ENCODE peak calls at places on chromosomes 3 and 15, in four cellular contexts. One of them, this sample, is unnamed.

GRCh38 chr3:16079519-16079918 is 95.0 kb upstream of the GALNT15 start:
- DNase-seq in ascending aorta: no peak
- DNase-seq in stimulated activated CD4-positive, alpha-beta T cell treated with anti-CD3 and anti-CD28 coated beads, Interleukin-4, amount 100 ng/mL, for 48 hours: no peak
- DNase-seq in sigmoid colon: no peak
- DNase-seq in this sample: no peak

GRCh38 chr3:32177702-32178198 is 60.7 kb upstream of the CMTM8 start:
- DNase-seq in stimulated activated CD4-positive, alpha-beta T cell treated with anti-CD3 and anti-CD28 coated beads, Interleukin-4, amount 100 ng/mL, for 48 hours: peak
- DNase-seq in sigmoid colon: no peak
- DNase-seq in ascending aorta: no peak
- DNase-seq in this sample: no peak

GRCh38 chr3:16377847-16378302 is 112.9 kb downstream of the OXNAD1 start:
- DNase-seq in stimulated activated CD4-positive, alpha-beta T cell treated with anti-CD3 and anti-CD28 coated beads, Interleukin-4, amount 100 ng/mL, for 48 hours: no peak
- DNase-seq in sigmoid colon: no peak
- DNase-seq in ascending aorta: no peak
- DNase-seq in this sample: no peak

GRCh38 chr3:170697803-170698350 is 112.0 kb upstream of the SLC7A14 start:
- DNase-seq in stimulated activated CD4-positive, alpha-beta T cell treated with anti-CD3 and anti-CD28 coated beads, Interleukin-4, amount 100 ng/mL, for 48 hours: no peak
- DNase-seq in ascending aorta: no peak
- DNase-seq in sigmoid colon: no peak
- DNase-seq in this sample: no peak

GRCh38 chr3:134072881-134073582 is 43.3 kb upstream of the SLCO2A1 start:
- DNase-seq in ascending aorta: no peak
- DNase-seq in stimulated activated CD4-positive, alpha-beta T cell treated with anti-CD3 and anti-CD28 coated beads, Interleukin-4, amount 100 ng/mL, for 48 hours: no peak
- DNase-seq in sigmoid colon: no peak
- DNase-seq in this sample: no peak

GRCh38 chr3:100057716-100058575 is 56.4 kb downstream of the FILIP1L start:
- DNase-seq in sigmoid colon: no peak
- DNase-seq in ascending aorta: no peak
- DNase-seq in stimulated activated CD4-positive, alpha-beta T cell treated with anti-CD3 and anti-CD28 coated beads, Interleukin-4, amount 100 ng/mL, for 48 hours: no peak
- DNase-seq in this sample: no peak

GRCh38 chr3:99753268-99753975 is 64.2 kb upstream of the CMSS1 start:
- DNase-seq in sigmoid colon: no peak
- DNase-seq in stimulated activated CD4-positive, alpha-beta T cell treated with anti-CD3 and anti-CD28 coated beads, Interleukin-4, amount 100 ng/mL, for 48 hours: no peak
- DNase-seq in ascending aorta: no peak
- DNase-seq in this sample: no peak

GRCh38 chr15:101024709-101025108 is 105.6 kb downstream of the LRRK1 start:
- DNase-seq in sigmoid colon: peak
- DNase-seq in stimulated activated CD4-positive, alpha-beta T cell treated with anti-CD3 and anti-CD28 coated beads, Interleukin-4, amount 100 ng/mL, for 48 hours: no peak
- DNase-seq in ascending aorta: no peak
- DNase-seq in this sample: no peak

GRCh38 chr3:44960387-44961026 is 15.5 kb downstream of the ZDHHC3 start:
- DNase-seq in stimulated activated CD4-positive, alpha-beta T cell treated with anti-CD3 and anti-CD28 coated beads, Interleukin-4, amount 100 ng/mL, for 48 hours: no peak
- DNase-seq in ascending aorta: no peak
- DNase-seq in sigmoid colon: no peak
- DNase-seq in this sample: no peak

GRCh38 chr3:146953523-146954125 is 348.5 kb upstream of the PLSCR5 start:
- DNase-seq in ascending aorta: no peak
- DNase-seq in stimulated activated CD4-positive, alpha-beta T cell treated with anti-CD3 and anti-CD28 coated beads, Interleukin-4, amount 100 ng/mL, for 48 hours: no peak
- DNase-seq in sigmoid colon: no peak
- DNase-seq in this sample: no peak

GRCh38 chr3:63043631-63044030 is 168.4 kb upstream of the CADPS start:
- DNase-seq in stimulated activated CD4-positive, alpha-beta T cell treated with anti-CD3 and anti-CD28 coated beads, Interleukin-4, amount 100 ng/mL, for 48 hours: no peak
- DNase-seq in ascending aorta: no peak
- DNase-seq in sigmoid colon: no peak
- DNase-seq in this sample: no peak

GRCh38 chr3:5197470-5198312 is 10.2 kb downstream of the EDEM1 start:
- DNase-seq in sigmoid colon: no peak
- DNase-seq in ascending aorta: no peak
- DNase-seq in stimulated activated CD4-positive, alpha-beta T cell treated with anti-CD3 and anti-CD28 coated beads, Interleukin-4, amount 100 ng/mL, for 48 hours: no peak
- DNase-seq in this sample: no peak

GRCh38 chr3:127628788-127629456 is at the start of gene PODXL2:
- DNase-seq in sigmoid colon: no peak
- DNase-seq in stimulated activated CD4-positive, alpha-beta T cell treated with anti-CD3 and anti-CD28 coated beads, Interleukin-4, amount 100 ng/mL, for 48 hours: no peak
- DNase-seq in ascending aorta: no peak
- DNase-seq in this sample: no peak

GRCh38 chr3:175646865-175647264 is 787.7 kb downstream of the NAALADL2 start:
- DNase-seq in stimulated activated CD4-positive, alpha-beta T cell treated with anti-CD3 and anti-CD28 coated beads, Interleukin-4, amount 100 ng/mL, for 48 hours: no peak
- DNase-seq in sigmoid colon: no peak
- DNase-seq in ascending aorta: no peak
- DNase-seq in this sample: no peak

GRCh38 chr15:100973351-100974034 is 54.3 kb downstream of the LRRK1 start:
- DNase-seq in ascending aorta: no peak
- DNase-seq in sigmoid colon: no peak
- DNase-seq in stimulated activated CD4-positive, alpha-beta T cell treated with anti-CD3 and anti-CD28 coated beads, Interleukin-4, amount 100 ng/mL, for 48 hours: no peak
- DNase-seq in this sample: no peak

GRCh38 chr15:75125935-75126334 is 75.7 kb upstream of the C15orf39 start:
- DNase-seq in stimulated activated CD4-positive, alpha-beta T cell treated with anti-CD3 and anti-CD28 coated beads, Interleukin-4, amount 100 ng/mL, for 48 hours: no peak
- DNase-seq in sigmoid colon: no peak
- DNase-seq in ascending aorta: no peak
- DNase-seq in this sample: no peak

GRCh38 chr3:171092467-171092911 is 66.0 kb upstream of the SLC2A2 start:
- DNase-seq in sigmoid colon: no peak
- DNase-seq in ascending aorta: no peak
- DNase-seq in stimulated activated CD4-positive, alpha-beta T cell treated with anti-CD3 and anti-CD28 coated beads, Interleukin-4, amount 100 ng/mL, for 48 hours: no peak
- DNase-seq in this sample: no peak

GRCh38 chr15:56786966-56787365 is 53.7 kb upstream of the ZNF280D start:
- DNase-seq in ascending aorta: no peak
- DNase-seq in stimulated activated CD4-positive, alpha-beta T cell treated with anti-CD3 and anti-CD28 coated beads, Interleukin-4, amount 100 ng/mL, for 48 hours: no peak
- DNase-seq in sigmoid colon: no peak
- DNase-seq in this sample: no peak

GRCh38 chr15:66879968-66880367 is 177.9 kb downstream of the SMAD6 start:
- DNase-seq in ascending aorta: no peak
- DNase-seq in sigmoid colon: peak
- DNase-seq in stimulated activated CD4-positive, alpha-beta T cell treated with anti-CD3 and anti-CD28 coated beads, Interleukin-4, amount 100 ng/mL, for 48 hours: no peak
- DNase-seq in this sample: no peak

GRCh38 chr3:37892917-37893595 is 31.4 kb downstream of the CTDSPL start:
- DNase-seq in ascending aorta: no peak
- DNase-seq in stimulated activated CD4-positive, alpha-beta T cell treated with anti-CD3 and anti-CD28 coated beads, Interleukin-4, amount 100 ng/mL, for 48 hours: no peak
- DNase-seq in sigmoid colon: peak
- DNase-seq in this sample: no peak

GRCh38 chr3:50296721-50297383 is 2.4 kb downstream of the HYAL3 start:
- DNase-seq in sigmoid colon: peak
- DNase-seq in stimulated activated CD4-positive, alpha-beta T cell treated with anti-CD3 and anti-CD28 coated beads, Interleukin-4, amount 100 ng/mL, for 48 hours: no peak
- DNase-seq in ascending aorta: no peak
- DNase-seq in this sample: no peak

GRCh38 chr3:179189764-179190163 is 41.6 kb downstream of the PIK3CA start:
- DNase-seq in sigmoid colon: no peak
- DNase-seq in ascending aorta: no peak
- DNase-seq in stimulated activated CD4-positive, alpha-beta T cell treated with anti-CD3 and anti-CD28 coated beads, Interleukin-4, amount 100 ng/mL, for 48 hours: no peak
- DNase-seq in this sample: no peak

GRCh38 chr15:51726302-51727073 is 11.0 kb downstream of the LYSMD2 start:
- DNase-seq in sigmoid colon: peak
- DNase-seq in ascending aorta: no peak
- DNase-seq in stimulated activated CD4-positive, alpha-beta T cell treated with anti-CD3 and anti-CD28 coated beads, Interleukin-4, amount 100 ng/mL, for 48 hours: no peak
- DNase-seq in this sample: no peak

GRCh38 chr3:157310329-157311065 is 126.2 kb upstream of the PTX3 start:
- DNase-seq in ascending aorta: no peak
- DNase-seq in stimulated activated CD4-positive, alpha-beta T cell treated with anti-CD3 and anti-CD28 coated beads, Interleukin-4, amount 100 ng/mL, for 48 hours: no peak
- DNase-seq in sigmoid colon: no peak
- DNase-seq in this sample: no peak

This sample was measured in chondrocyte.